ENCODE peak calls at places on chromosome 21, in six cellular contexts. Q is GM04504; F is stimulated activated naive B cell treated with anti-CD40 and anti-IgM and Interleukin-4, amounts not matched to agents 10 μg/mL and 1 μg/mL and 100 μg/mL, for 72 hours; Y is mucosa of descending colon; T is activated T-cell treated with anti-CD3 and anti-CD28 coated beads, Interleukin-2, amount 50 U/mL, for 72 hours; B is AG20443. H is an unnamed sample.

GRCh38 chr21:36147891-36148290 is 8.7 kb upstream of the DOP1B start:
- DNase-seq in Q (no peak), F (no peak), Y (no peak), T (no peak), B (no peak), H (no peak)

GRCh38 chr21:46545363-46545762 is 59.5 kb downstream of the S100B start:
- DNase-seq in Q (no peak), F (no peak), Y (no peak), T (no peak), B (no peak), H (no peak)

GRCh38 chr21:44909719-44910118 is 11.0 kb downstream of the ITGB2 start:
- DNase-seq in Q (no peak), F (no peak), Y (no peak), T (no peak), B (no peak), H (no peak)

GRCh38 chr21:25094695-25095094 is 512.6 kb downstream of the MRPL39 start:
- DNase-seq in Q (no peak), F (no peak), Y (no peak), T (no peak), B (no peak), H (no peak)

GRCh38 chr21:39842741-39843146 is 24.5 kb upstream of the PCP4 start:
- DNase-seq in Q (no peak), F (no peak), Y (no peak), T (no peak), B (no peak), H (no peak)

GRCh38 chr21:39110431-39110830 is 72.8 kb downstream of the PSMG1 start:
- DNase-seq in Q (no peak), F (no peak), Y (no peak), T (no peak), B (no peak), H (peak)

GRCh38 chr21:37682908-37683307 is 233.3 kb downstream of the KCNJ6 start:
- DNase-seq in Q (no peak), F (no peak), Y (no peak), T (no peak), B (no peak), H (no peak)

GRCh38 chr21:39004776-39005605 is 178.3 kb downstream of the PSMG1 start:
- DNase-seq in Q (no peak), F (no peak), Y (no peak), T (peak), B (peak), H (no peak)

GRCh38 chr21:36854391-36854790 is 112.1 kb downstream of the HLCS start:
- DNase-seq in Q (no peak), F (no peak), Y (no peak), T (peak), B (peak), H (no peak)

GRCh38 chr21:45283611-45284455 is 3.9 kb downstream of the POFUT2 start:
- DNase-seq in Q (no peak), F (no peak), Y (peak), T (no peak), B (no peak), H (no peak)

GRCh38 chr21:29144736-29145353 is 14.4 kb downstream of the MAP3K7CL start:
- DNase-seq in Q (no peak), F (no peak), Y (no peak), T (no peak), B (peak), H (no peak)

GRCh38 chr21:15224346-15225086 is 159.7 kb upstream of the NRIP1 start:
- DNase-seq in Q (peak), F (no peak), Y (no peak), T (no peak), B (peak), H (no peak)

GRCh38 chr21:16422702-16423101 is 692.9 kb downstream of the USP25 start:
- DNase-seq in Q (no peak), F (no peak), Y (no peak), T (no peak), B (no peak), H (no peak)

GRCh38 chr21:31873275-31873695 is 465 bp downstream of the HUNK start:
- DNase-seq in Q (no peak), F (no peak), Y (peak), T (no peak), B (peak), H (no peak)

GRCh38 chr21:30232011-30232410 is 16.1 kb upstream of the CLDN8 start:
- DNase-seq in Q (no peak), F (no peak), Y (no peak), T (no peak), B (no peak), H (no peak)

GRCh38 chr21:44088401-44088780 is 18.8 kb upstream of the PWP2 start:
- DNase-seq in Q (no peak), F (no peak), Y (peak), T (no peak), B (no peak), H (no peak)

GRCh38 chr21:27104749-27105439 is 138.0 kb upstream of the ADAMTS5 start:
- DNase-seq in Q (no peak), F (no peak), Y (no peak), T (no peak), B (peak), H (no peak)

GRCh38 chr21:42220138-42220701 is 1.3 kb downstream of the ABCG1 start:
- DNase-seq in Q (peak), F (peak), Y (peak), T (peak), B (peak), H (no peak)

GRCh38 chr21:37407719-37408455 is 41.3 kb downstream of the DYRK1A start:
- DNase-seq in Q (no peak), F (no peak), Y (no peak), T (peak), B (no peak), H (no peak)

GRCh38 chr21:32587112-32587511 is 1.8 kb upstream of the TCP10L start:
- DNase-seq in Q (no peak), F (no peak), Y (no peak), T (no peak), B (no peak), H (no peak)

GRCh38 chr21:26167593-26167992 is 3.0 kb downstream of the APP start:
- DNase-seq in Q (no peak), F (no peak), Y (no peak), T (no peak), B (no peak), H (no peak)

GRCh38 chr21:46099476-46099875 is 1.6 kb downstream of the COL6A2 start:
- DNase-seq in Q (no peak), F (no peak), Y (peak), T (no peak), B (peak), H (no peak)

GRCh38 chr21:41816583-41817165 is 49.8 kb upstream of the RIPK4 start:
- DNase-seq in Q (peak), F (peak), Y (peak), T (peak), B (peak), H (no peak)

GRCh38 chr21:46424621-46425020 is 34.1 kb upstream of the DIP2A start:
- DNase-seq in Q (no peak), F (no peak), Y (no peak), T (peak), B (no peak), H (no peak)

GRCh38 chr21:33300701-33301631 is 23.8 kb upstream of the IFNAR1 start:
- DNase-seq in Q (no peak), F (no peak), Y (no peak), T (no peak), B (no peak), H (no peak)

GRCh38 chr21:39314155-39315027 is 959 bp upstream of the BRWD1 start:
- DNase-seq in Q (no peak), F (peak), Y (no peak), T (peak), B (peak), H (no peak)

GRCh38 chr21:32463889-32464300 is 51.4 kb downstream of the EVA1C start:
- DNase-seq in Q (peak), F (no peak), Y (no peak), T (no peak), B (peak), H (no peak)

GRCh38 chr21:41973427-41973831 is 19.6 kb upstream of the C2CD2 start:
- DNase-seq in Q (no peak), F (no peak), Y (peak), T (no peak), B (no peak), H (peak)

GRCh38 chr21:44087426-44088400 is 19.5 kb upstream of the PWP2 start:
- DNase-seq in Q (no peak), F (no peak), Y (no peak), T (no peak), B (no peak), H (no peak)

GRCh38 chr21:42931560-42932235 is 6.3 kb upstream of the ERVH48-1 start:
- DNase-seq in Q (no peak), F (no peak), Y (no peak), T (no peak), B (no peak), H (no peak)

GRCh38 chr21:17402885-17403477 is 109.9 kb upstream of the CXADR start:
- DNase-seq in Q (no peak), F (no peak), Y (no peak), T (no peak), B (no peak), H (no peak)

GRCh38 chr21:20167059-20167458 is 831.1 kb upstream of the NCAM2 start:
- DNase-seq in Q (no peak), F (no peak), Y (no peak), T (no peak), B (no peak), H (no peak)

GRCh38 chr21:29347274-29347681 is 48.6 kb downstream of the BACH1 start:
- DNase-seq in Q (no peak), F (no peak), Y (no peak), T (no peak), B (no peak), H (no peak)

GRCh38 chr21:45154511-45155508 is 80.4 kb downstream of the ADARB1 start:
- DNase-seq in Q (peak), F (no peak), Y (no peak), T (no peak), B (peak), H (peak)

GRCh38 chr21:36065497-36066036 is 4.3 kb upstream of the CBR1 start:
- DNase-seq in Q (peak), F (no peak), Y (no peak), T (peak), B (peak), H (no peak)

GRCh38 chr21:43824250-43824882 is 35.0 kb downstream of the RRP1 start:
- DNase-seq in Q (peak), F (no peak), Y (no peak), T (no peak), B (peak), H (no peak)

GRCh38 chr21:35254006-35254751 is 205.1 kb upstream of the RUNX1 start:
- DNase-seq in Q (peak), F (no peak), Y (no peak), T (no peak), B (peak), H (peak)

GRCh38 chr21:45423968-45424853 is 19.2 kb downstream of the COL18A1 start:
- DNase-seq in Q (no peak), F (no peak), Y (peak), T (no peak), B (no peak), H (no peak)

GRCh38 chr21:28828981-28829380 is 163.7 kb downstream of the LTN1 start:
- DNase-seq in Q (no peak), F (no peak), Y (no peak), T (no peak), B (no peak), H (no peak)

H was measured in vagina.